ENCODE peak calls at places on chromosomes 4 and X, in four cellular contexts. Q, K, V and H are unnamed samples.

GRCh38 chrX:21840199-21840557 is 761 bp downstream of the MBTPS2 start:
- DNase-seq in V (no peak), K (no peak), Q (no peak), H (no peak)

GRCh38 chrX:20420058-20420457 is 153.3 kb upstream of the RPS6KA3 start:
- DNase-seq in Q (no peak), V (no peak), K (no peak), H (no peak)

GRCh38 chrX:66731398-66731797 is 92.5 kb upstream of the EDA2R start:
- DNase-seq in Q (no peak), K (no peak), V (no peak), H (no peak)

GRCh38 chr4:186743261-186743660 is 19.6 kb upstream of the FAT1 start:
- DNase-seq in Q (no peak), K (no peak), V (no peak), H (no peak)

GRCh38 chrX:103215037-103215767 is at the start of gene BEX4:
- DNase-seq in K (peak), V (peak), Q (peak), H (peak)

GRCh38 chr4:71941001-71941400 is 90.8 kb upstream of the NPFFR2 start:
- DNase-seq in Q (peak), V (peak), K (no peak), H (no peak)

GRCh38 chr4:184727430-184727829 is 6.5 kb downstream of the CENPU start:
- DNase-seq in K (no peak), Q (no peak), V (no peak), H (no peak)

GRCh38 chr4:948101-948935 is 16.1 kb downstream of the TMEM175 start:
- DNase-seq in Q (peak), K (no peak), V (no peak), H (no peak)

GRCh38 chr4:101022151-101023024 is 324.9 kb downstream of the PPP3CA start:
- DNase-seq in V (no peak), Q (no peak), K (no peak), H (no peak)

GRCh38 chr4:73929285-73929684 is 52.5 kb downstream of the PF4 start:
- DNase-seq in Q (no peak), V (no peak), K (no peak), H (no peak)

GRCh38 chr4:76690906-76691275 is 207.1 kb downstream of the SOWAHB start:
- DNase-seq in V (no peak), Q (no peak), K (no peak), H (no peak)

GRCh38 chrX:7021991-7022390 is 125.5 kb upstream of the STS start:
- DNase-seq in K (peak), V (no peak), Q (no peak), H (no peak)

GRCh38 chr4:124903995-124904722 is 191.6 kb upstream of the ANKRD50 start:
- DNase-seq in K (no peak), Q (peak), V (no peak), H (peak)

GRCh38 chr4:1771555-1772305 is 21.4 kb upstream of the FGFR3 start:
- DNase-seq in Q (no peak), K (no peak), V (no peak), H (no peak)

GRCh38 chrX:119482497-119483480 is 14.5 kb downstream of the SLC25A5 start:
- DNase-seq in V (peak), K (peak), Q (peak), H (peak)

GRCh38 chr4:7397206-7398103 is 37.3 kb downstream of the PSAPL1 start:
- DNase-seq in Q (no peak), K (peak), V (no peak), H (peak)

GRCh38 chr4:16687845-16688244 is 210.6 kb downstream of the LDB2 start:
- DNase-seq in Q (no peak), V (no peak), K (no peak), H (no peak)

GRCh38 chr4:28391877-28392276 is 1531.2 kb downstream of the STIM2 start:
- DNase-seq in K (no peak), Q (no peak), V (no peak), H (no peak)

GRCh38 chrX:1453951-1454785 is 1.5 kb upstream of the ASMTL start:
- DNase-seq in Q (peak), V (peak), K (peak), H (peak)

GRCh38 chrX:121802881-121803412 is 755.5 kb downstream of the GLUD2 start:
- DNase-seq in K (no peak), V (no peak), Q (no peak), H (no peak)

GRCh38 chrX:134418317-134419113 is 41.5 kb upstream of the HPRT1 start:
- DNase-seq in Q (no peak), V (peak), K (peak), H (no peak)

GRCh38 chr4:73869130-73870055 is at the start of gene CXCL1:
- DNase-seq in V (peak), Q (peak), K (peak), H (no peak)

GRCh38 chr4:11768251-11768972 is 339.7 kb upstream of the HS3ST1 start:
- DNase-seq in Q (no peak), V (no peak), K (no peak), H (no peak)

GRCh38 chr4:21991050-21991449 is 42.5 kb upstream of the KCNIP4 start:
- DNase-seq in V (no peak), Q (no peak), K (no peak), H (no peak)

GRCh38 chrX:108299101-108299591 is 139.1 kb downstream of the COL4A6 start:
- DNase-seq in V (no peak), Q (no peak), K (no peak), H (no peak)

GRCh38 chrX:65608021-65608420 is 59.4 kb upstream of the MSN start:
- DNase-seq in K (no peak), Q (no peak), V (no peak), H (no peak)

GRCh38 chr4:156144961-156145360 is 191.3 kb upstream of the CTSO start:
- DNase-seq in V (no peak), K (no peak), Q (no peak), H (no peak)

GRCh38 chrX:77785746-77786548 is at the start of gene ATRX:
- DNase-seq in K (peak), Q (peak), V (peak), H (peak)

GRCh38 chr4:6909970-6910339 is 329 bp downstream of the TBC1D14 start:
- DNase-seq in V (no peak), K (peak), Q (no peak), H (no peak)

GRCh38 chr4:23388259-23388658 is 501.6 kb downstream of the PPARGC1A start:
- DNase-seq in K (no peak), V (no peak), Q (no peak), H (no peak)

DNA sequence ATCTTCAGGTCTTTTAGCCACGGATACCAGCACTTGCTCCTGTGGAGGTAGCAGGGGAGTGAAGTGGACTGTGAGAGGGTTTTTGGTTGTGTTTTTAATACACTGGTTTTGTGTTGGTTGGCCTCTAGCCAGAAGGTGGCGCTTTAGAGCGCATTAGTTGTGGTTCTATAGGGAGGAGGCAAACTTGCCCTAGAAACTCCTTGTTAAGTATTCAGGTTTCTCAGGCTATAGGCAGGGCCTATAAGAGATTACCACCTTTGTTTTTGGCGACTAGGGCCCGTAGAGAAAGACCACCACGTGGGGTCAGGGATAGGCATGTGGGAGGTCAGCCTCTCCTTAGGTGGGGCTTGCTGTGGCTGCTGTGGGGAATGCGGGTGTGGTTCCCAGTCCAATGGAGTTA is 221.6 kb upstream of the SPANXN4 start:
- DNase-seq in K (no peak), V (peak), Q (no peak), H (no peak)
- TF ChIP-seq CTCF in K (no peak), V (no peak), Q (no peak), H (no peak)

GRCh38 chr4:54232151-54232688 is 3.1 kb downstream of the PDGFRA start:
- DNase-seq in V (no peak), K (no peak), Q (no peak), H (no peak)

GRCh38 chr4:54231419-54232150 is 2.5 kb downstream of the PDGFRA start:
- DNase-seq in V (peak), Q (no peak), K (peak), H (peak)

GRCh38 chr4:54228563-54229501 is at the start of gene PDGFRA:
- DNase-seq in Q (no peak), K (peak), V (peak), H (peak)

GRCh38 chr4:54229631-54230478 is 762 bp downstream of the PDGFRA start:
- DNase-seq in K (no peak), V (no peak), Q (no peak), H (no peak)

DNA sequence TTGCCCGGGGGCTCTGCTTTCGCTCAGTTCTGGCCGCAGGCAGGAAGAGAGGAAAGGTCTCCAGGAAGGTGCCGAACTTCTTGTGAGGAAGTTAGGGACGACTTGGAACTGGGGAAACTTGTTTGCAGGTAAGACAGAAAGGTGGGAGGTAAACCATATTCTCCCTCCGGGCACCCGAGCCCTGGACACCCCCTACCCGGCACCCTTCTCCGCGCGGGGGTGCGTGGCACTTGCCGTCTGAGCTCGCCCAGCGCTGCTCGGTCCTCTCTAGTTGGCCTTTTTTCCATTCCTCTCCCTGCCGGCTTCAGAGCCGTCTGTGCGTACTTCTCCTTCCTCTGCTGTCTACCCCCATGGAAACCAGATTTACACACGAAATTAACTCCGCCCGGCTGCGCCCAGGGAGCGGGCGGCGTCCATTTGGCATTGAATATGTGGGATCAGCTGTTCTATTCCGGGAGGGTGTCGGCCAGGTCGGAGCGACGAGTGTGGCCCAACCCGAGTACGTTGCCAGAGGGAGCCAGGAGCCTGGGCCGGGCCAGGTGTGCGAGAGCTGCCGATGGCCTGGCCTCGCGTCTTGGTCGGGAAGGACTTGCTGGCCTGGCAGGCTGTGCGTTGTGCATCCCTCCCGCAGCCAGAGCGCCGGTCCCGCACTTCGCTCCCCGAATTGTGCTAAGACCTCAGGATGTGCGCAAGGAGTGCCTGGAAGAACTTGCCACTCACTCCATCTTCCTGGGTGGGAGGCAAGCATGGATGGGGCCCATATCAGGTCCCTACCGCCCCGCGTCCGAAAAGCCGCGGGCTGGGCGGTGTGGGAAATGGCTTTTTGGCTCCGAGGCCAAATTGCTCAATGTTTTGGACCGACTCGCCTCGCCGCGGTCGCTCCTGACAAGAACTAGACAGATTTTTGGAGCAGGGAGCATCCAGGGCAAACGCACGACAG is 1.7 kb downstream of the PDGFRA start:
- DNase-seq in Q (no peak), K (peak), V (peak), H (peak)
- H3K4me3 ChIP-seq in Q (peak), K (peak), V (peak), H (peak)

GRCh38 chrX:48997865-48998264 is 4.2 kb downstream of the GRIPAP1 start:
- DNase-seq in V (no peak), Q (no peak), K (no peak), H (no peak)
- TF ChIP-seq POLR2A in V (no peak), Q (no peak), K (no peak), H (no peak)

DNA sequence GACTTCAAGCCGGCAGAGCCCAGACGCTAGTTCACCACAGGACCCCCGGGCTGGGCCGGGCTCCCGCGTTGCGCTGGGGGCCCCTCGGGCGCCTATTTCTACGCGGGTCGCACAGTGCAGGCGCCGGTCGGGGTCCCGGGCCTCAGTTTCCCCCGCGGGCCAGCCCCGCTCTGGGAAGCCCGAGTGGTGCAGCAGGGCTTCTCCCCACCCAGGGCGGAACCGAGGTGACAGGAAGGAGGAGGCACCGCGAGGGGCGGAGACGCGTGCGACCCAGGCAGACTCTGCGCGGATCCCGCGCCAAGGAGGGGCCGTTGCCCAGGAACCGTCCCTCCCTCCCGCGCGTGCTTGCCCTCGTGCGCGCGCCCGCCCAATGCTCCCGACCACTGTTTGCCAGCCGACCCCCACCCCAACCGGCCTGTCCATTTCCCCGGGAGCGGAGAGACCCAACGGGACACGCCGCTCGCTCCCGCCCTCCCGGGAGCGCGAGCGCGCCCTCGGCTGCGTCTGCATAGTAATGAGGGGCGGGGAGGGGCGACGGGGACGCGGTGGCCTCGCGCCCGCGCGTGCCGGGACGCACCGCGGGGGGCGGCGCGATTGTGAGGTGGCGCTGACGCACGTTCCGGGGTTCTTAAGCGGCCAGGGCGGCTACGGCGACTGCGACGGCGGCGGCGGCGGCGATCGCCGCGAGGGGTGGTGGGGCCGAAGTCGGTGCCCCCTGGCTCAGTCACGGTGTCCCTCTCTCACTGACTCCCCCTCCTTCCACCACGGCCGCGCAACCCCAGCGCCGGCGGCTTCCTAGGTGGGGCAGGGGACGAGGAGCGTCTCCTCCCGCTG is at the start of gene CPEB2:
- DNase-seq in V (peak), K (peak), Q (peak), H (peak)
- TF ChIP-seq CTCF in V (no peak), K (no peak), Q (no peak), H (no peak)

DNA sequence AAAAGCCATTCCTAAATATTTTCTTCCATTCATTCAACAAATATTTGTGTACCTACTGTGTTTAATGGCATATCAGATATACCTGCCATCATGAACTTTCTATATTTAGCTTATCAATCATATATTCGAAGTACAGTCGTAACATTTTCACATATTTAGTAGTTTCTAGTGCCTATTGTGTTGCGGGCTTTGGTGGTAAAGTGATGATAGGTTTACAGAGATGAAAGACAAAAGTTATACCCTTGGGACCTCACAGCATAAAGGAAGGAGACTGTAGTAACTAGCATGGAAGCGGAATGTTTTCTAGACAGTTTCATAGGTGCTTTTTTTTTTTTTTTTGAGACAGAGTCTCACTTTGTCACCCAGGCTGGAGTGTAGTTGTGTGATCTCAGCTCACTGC is 39.5 kb downstream of the RBPJ start:
- DNase-seq in Q (no peak), K (no peak), V (no peak), H (no peak)
- H3K4me3 ChIP-seq in Q (no peak), K (no peak), V (no peak), H (no peak)

DNA sequence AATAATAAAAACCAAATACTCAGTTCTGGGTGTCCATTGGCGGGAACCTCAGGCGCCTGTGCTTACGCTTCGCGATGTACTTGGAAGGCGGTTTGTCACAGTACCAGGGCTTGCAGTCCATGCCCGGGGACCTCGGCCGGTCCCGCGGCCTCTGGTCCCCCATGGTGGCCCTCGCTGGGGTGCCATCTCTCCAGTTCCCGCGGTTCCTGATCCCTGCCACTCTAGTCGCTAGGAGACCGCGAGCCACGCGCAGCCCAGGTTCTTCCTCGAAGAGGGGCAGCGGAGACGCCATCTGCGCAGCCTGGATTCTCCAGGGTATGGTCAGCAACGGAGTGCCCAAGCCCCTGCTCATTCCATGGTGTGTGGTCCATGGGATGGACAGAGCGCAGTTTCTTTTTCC is 26.4 kb upstream of the LANCL3 start:
- DNase-seq in Q (no peak), V (no peak), K (no peak), H (no peak)
- TF ChIP-seq POLR2A in Q (no peak), V (no peak), K (no peak), H (no peak)

GRCh38 chr4:38179690-38180299 is 219.6 kb downstream of the PTTG2 start:
- DNase-seq in K (peak), V (peak), Q (peak), H (peak)

GRCh38 chr4:38182334-38182998 is 222.3 kb downstream of the PTTG2 start:
- DNase-seq in Q (no peak), K (no peak), V (no peak), H (no peak)

GRCh38 chr4:38178666-38178995 is 218.4 kb downstream of the PTTG2 start:
- DNase-seq in Q (no peak), K (no peak), V (no peak), H (no peak)

GRCh38 chr4:38177792-38178665 is 217.8 kb downstream of the PTTG2 start:
- DNase-seq in Q (peak), K (peak), V (peak), H (peak)

DNA sequence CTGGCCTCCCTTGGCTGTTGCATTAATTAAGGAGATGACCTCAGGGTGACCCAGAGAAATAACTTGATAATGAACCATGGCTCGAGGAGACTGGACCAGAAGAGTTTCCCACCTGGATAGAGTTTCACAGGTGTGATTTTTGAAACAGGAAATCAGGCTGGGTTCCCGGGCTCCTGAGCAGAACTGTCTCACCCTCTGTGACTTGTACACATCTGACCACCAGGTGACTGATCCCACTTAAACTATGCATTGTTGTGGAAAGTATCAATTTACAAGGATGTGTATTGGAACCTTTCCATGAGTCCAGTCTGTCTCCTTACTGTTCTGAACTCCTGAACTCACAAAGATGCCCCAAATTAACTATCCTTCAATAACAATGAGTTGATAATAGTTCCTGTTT is 220.3 kb downstream of the PTTG2 start:
- DNase-seq in Q (no peak), V (no peak), K (no peak), H (no peak)
- TF ChIP-seq CTCF in Q (no peak), V (no peak), K (no peak), H (no peak)

DNA sequence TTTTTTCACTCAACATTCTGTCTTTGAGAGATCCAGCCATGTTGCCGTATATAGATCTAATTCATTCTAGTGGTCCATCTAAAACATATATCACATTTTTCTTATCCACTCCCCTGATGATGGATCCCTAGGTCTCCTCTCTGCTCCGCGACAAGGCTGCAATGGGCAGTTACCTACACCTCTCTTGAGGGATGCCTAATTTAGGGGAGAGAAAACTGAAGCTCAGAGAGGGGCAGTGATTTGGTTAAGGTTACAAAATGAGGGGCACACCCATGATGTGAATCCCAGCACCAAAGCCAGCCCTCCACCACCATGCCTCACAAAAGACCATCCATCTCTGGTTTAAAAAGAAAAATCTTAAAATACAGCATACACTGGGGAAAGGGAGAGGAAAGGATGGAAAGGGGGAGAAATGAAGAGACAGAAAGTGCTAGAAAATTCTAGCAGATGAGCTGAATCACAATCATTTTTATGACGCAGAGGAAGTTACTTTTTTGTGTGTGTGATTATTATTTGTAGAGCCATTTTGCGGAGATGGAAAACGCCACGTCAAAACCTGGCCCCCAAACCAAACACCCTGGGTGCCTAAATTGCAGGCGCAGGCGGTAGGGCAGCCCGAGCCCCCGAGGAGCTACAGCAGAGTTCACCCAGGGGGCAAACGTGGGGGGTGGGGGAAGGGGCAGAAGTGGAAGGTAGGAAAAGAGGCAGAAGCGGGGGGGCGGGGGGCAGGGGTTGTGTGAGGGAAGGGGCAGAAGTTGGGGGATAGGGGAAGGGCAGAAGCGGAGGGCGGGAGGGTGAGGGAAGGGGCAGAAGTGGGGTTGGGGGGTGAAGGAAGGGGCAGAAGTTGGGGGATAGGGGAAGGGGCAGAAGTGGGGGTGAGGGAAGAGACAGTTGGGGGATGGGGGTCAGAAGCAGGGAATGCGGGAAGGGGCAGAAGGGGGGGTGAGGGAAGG is 1.3 kb upstream of the TSPYL2 start:
- DNase-seq in Q (no peak), V (no peak), K (no peak), H (no peak)
- H3K4me3 ChIP-seq in Q (peak), V (peak), K (peak), H (no peak)